ENCODE peak calls at places on chromosomes 13 and 19, in seven cellular contexts. G is GM23248, P is PC-9, D is GM23338, A is PC-3, B is hepatocyte, E is SK-N-SH. M is an unnamed sample.

GRCh38 chr19:6610934-6611370 is 20.0 kb upstream of the CD70 start:
- DNase-seq in G (peak; percentile 96), E (no peak), D (no peak), A (peak; percentile 98), B (no peak), P (no peak), M (no peak)

GRCh38 chr13:106701810-106702341 is 133.9 kb upstream of the ARGLU1 start:
- DNase-seq in G (no peak), P (no peak), A (no peak), B (no peak), E (no peak), D (no peak), M (no peak)

GRCh38 chr13:32229443-32229842 is 85.7 kb downstream of the ZAR1L start:
- DNase-seq in B (no peak), P (no peak), D (no peak), E (no peak), A (no peak), G (no peak), M (no peak)

GRCh38 chr13:86161257-86161656 is 362.0 kb upstream of the SLITRK6 start:
- DNase-seq in A (no peak), E (no peak), D (no peak), B (no peak), P (no peak), G (no peak), M (no peak)

GRCh38 chr13:111034811-111035210 is 80.3 kb upstream of the ARHGEF7 start:
- DNase-seq in A (no peak), G (peak; percentile 62), P (no peak), B (no peak), D (no peak), E (no peak), M (no peak)

GRCh38 chr19:19423322-19423721 is 17.8 kb downstream of the GATAD2A start:
- DNase-seq in E (no peak), D (no peak), A (no peak), G (no peak), B (no peak), P (no peak), M (no peak)

GRCh38 chr19:49441210-49441959 is at the start of gene SLC17A7:
- DNase-seq in A (peak; percentile 40), D (peak; percentile 90), P (no peak), B (peak; percentile 59), G (peak; percentile 45), E (peak; percentile 85), M (no peak)

GRCh38 chr19:44984005-44984404 is 17.3 kb upstream of the RELB start:
- DNase-seq in D (no peak), A (no peak), P (no peak), G (no peak), B (no peak), E (no peak), M (no peak)

GRCh38 chr19:4981681-4981958 is 12.7 kb downstream of the KDM4B start:
- DNase-seq in B (no peak), E (peak; percentile 24), P (no peak), G (no peak), A (no peak), D (no peak), M (no peak)

GRCh38 chr19:29844891-29845575 is 33.2 kb downstream of the CCNE1 start:
- DNase-seq in D (peak; percentile 95), B (peak; percentile 98), G (peak; percentile 90), P (peak; percentile 96), E (no peak), A (peak; percentile 81), M (peak; percentile 92)

GRCh38 chr19:7550169-7550770 is 14.8 kb downstream of the PNPLA6 start:
- DNase-seq in B (no peak), E (peak; percentile 31), G (no peak), P (no peak), A (no peak), D (no peak), M (no peak)

GRCh38 chr13:33615436-33615835 is 202.5 kb upstream of the RFC3 start:
- DNase-seq in A (no peak), D (no peak), B (no peak), G (no peak), P (no peak), E (peak; percentile 27), M (no peak)

GRCh38 chr13:68234278-68234677 is 1004.1 kb upstream of the PCDH9 start:
- DNase-seq in G (no peak), D (peak; percentile 43), E (peak; percentile 15), P (no peak), B (peak; percentile 7), A (peak; percentile 15), M (no peak)

GRCh38 chr19:42297034-42297433 is 4.9 kb upstream of the PRR19 start:
- DNase-seq in P (no peak), G (no peak), D (no peak), B (no peak), E (no peak), A (no peak), M (no peak)

GRCh38 chr19:49716154-49716553 is 25.2 kb downstream of the CPT1C start:
- DNase-seq in D (no peak), G (no peak), P (no peak), E (no peak), B (no peak), A (no peak), M (no peak)

GRCh38 chr13:90003566-90003965 is 1343.9 kb upstream of the MIR17HG start:
- DNase-seq in P (no peak), D (no peak), A (no peak), G (no peak), E (no peak), B (no peak), M (no peak)

GRCh38 chr19:51187395-51188226 is 37.3 kb upstream of the CD33 start:
- DNase-seq in D (no peak), P (no peak), A (no peak), B (no peak), E (no peak), G (no peak), M (no peak)

GRCh38 chr13:40440990-40441820 is 225.2 kb downstream of the FOXO1 start:
- DNase-seq in B (no peak), P (peak; percentile 75), G (peak; percentile 34), E (peak; percentile 60), A (no peak), D (no peak), M (no peak)

GRCh38 chr13:100493418-100493817 is 95.2 kb downstream of the GGACT start:
- DNase-seq in P (no peak), B (no peak), G (no peak), A (no peak), E (no peak), D (no peak), M (no peak)

GRCh38 chr13:100495455-100495854 is 93.1 kb downstream of the GGACT start:
- DNase-seq in E (no peak), G (no peak), P (no peak), D (no peak), A (no peak), B (no peak), M (no peak)

GRCh38 chr13:100490692-100491091 is 97.9 kb downstream of the GGACT start:
- DNase-seq in B (no peak), A (no peak), G (no peak), E (no peak), P (peak; percentile 68), D (peak; percentile 93), M (peak; percentile 50)

GRCh38 chr13:100491164-100491847 is 97.3 kb downstream of the GGACT start:
- DNase-seq in E (no peak), D (no peak), B (no peak), G (no peak), P (no peak), A (no peak), M (no peak)
- H3K27ac ChIP-seq in E (no peak overlapping the region), D (peak overlapping the region; percentile 73), B (no peak overlapping the region), G (no peak overlapping the region), P (no peak overlapping the region), A (no peak overlapping the region), M (peak overlapping the region; percentile 5)

DNA sequence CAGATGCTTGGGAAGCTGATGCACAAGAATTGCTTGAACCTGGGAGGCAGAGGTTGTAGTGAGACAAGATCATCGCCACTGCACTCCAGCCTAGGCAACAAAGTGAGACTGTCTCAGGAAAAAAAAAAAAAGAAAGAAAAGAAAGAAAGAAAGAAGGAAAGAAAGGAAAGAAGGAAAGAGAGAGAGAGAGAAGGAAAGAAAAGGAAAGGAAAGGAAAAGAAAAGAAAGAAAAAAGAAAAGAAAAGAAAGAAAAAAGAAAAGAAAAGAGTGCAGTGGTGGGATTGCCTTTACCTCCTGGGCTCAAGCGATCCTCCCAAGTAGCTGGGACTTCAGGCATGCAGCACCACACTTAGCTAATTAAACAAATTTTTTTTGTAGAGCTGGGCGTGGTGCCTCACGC is 12.9 kb downstream of the OLFM2 start:
- DNase-seq in B (no peak), G (no peak), A (no peak), E (no peak), D (no peak), P (no peak), M (no peak)
- H3K9me2 ChIP-seq in B (no peaks in the 10 kb centered on the region), G (no peaks in the 10 kb centered on the region), A (no peaks in the 10 kb centered on the region), E (no peaks in the 10 kb centered on the region), D (no peaks in the 10 kb centered on the region), P (no peaks in the 10 kb centered on the region), M (no peaks in the 10 kb centered on the region)

GRCh38 chr13:28138756-28139470 is 568 bp downstream of the PAN3 start:
- DNase-seq in P (peak; percentile 67), A (peak; percentile 74), B (peak; percentile 93), G (peak; percentile 85), D (peak; percentile 85), E (peak; percentile 85), M (peak; percentile 60)
- H3K79me2 ChIP-seq in P (peaks cover 75% of the 10 kb centered on the region), A (peaks cover 69% of the 10 kb centered on the region), B (peaks cover 66% of the 10 kb centered on the region), G (peaks cover 68% of the 10 kb centered on the region), D (peaks cover 58% of the 10 kb centered on the region), E (peaks cover 58% of the 10 kb centered on the region), M (peaks cover 47% of the 10 kb centered on the region)

GRCh38 chr19:16142032-16142580 is 1.4 kb upstream of the HSH2D start:
- DNase-seq in D (no peak), B (no peak), A (no peak), G (no peak), P (no peak), E (no peak), M (no peak)

GRCh38 chr19:16146112-16146511 is 2.6 kb downstream of the HSH2D start:
- DNase-seq in B (no peak), E (no peak), G (no peak), P (no peak), A (no peak), D (no peak), M (no peak)

GRCh38 chr19:16144216-16144581 is 714 bp downstream of the HSH2D start:
- DNase-seq in D (no peak), B (no peak), P (no peak), G (no peak), E (no peak), A (no peak), M (no peak)

GRCh38 chr19:16141043-16141442 is 2.4 kb upstream of the HSH2D start:
- DNase-seq in B (no peak), E (no peak), G (no peak), P (no peak), A (no peak), D (no peak), M (peak; percentile 92)

GRCh38 chr19:16143399-16144215 is at the start of gene HSH2D:
- DNase-seq in G (no peak), E (no peak), B (peak; percentile 83), P (peak; percentile 88), D (peak; percentile 86), A (peak; percentile 93), M (peak; percentile 99)
- H3K27ac ChIP-seq in G (no peak within 1 kb of the TSS), E (no peak within 1 kb of the TSS), B (peak within 1 kb of the TSS; percentile 47), P (peak within 1 kb of the TSS; percentile 71), D (no peak within 1 kb of the TSS), A (peak within 1 kb of the TSS; percentile 91), M (peak within 1 kb of the TSS; percentile 98)

M was measured in MM.1S.